ENCODE peak calls at places on chromosome 13, in four cellular contexts. Y, G, W and A are unnamed samples. For H3K27me3 and H3K4me1, the result is how much of the 10 kb centered on the place peaks cover.

GRCh38 chr13:42967660-42968059 is 24.4 kb downstream of the EPSTI1 start:
- ATAC-seq in Y (peak), G (no peak), W (no peak), A (no peak)

GRCh38 chr13:113533441-113533840 is 42.9 kb upstream of the DCUN1D2 start:
- ATAC-seq in Y (no peak), G (peak), W (no peak), A (no peak)

GRCh38 chr13:106446011-106446410 is 89.5 kb downstream of the EFNB2 start:
- ATAC-seq in Y (no peak), G (no peak), W (no peak), A (no peak)

GRCh38 chr13:95553271-95553588 is 710 bp downstream of the CLDN10 start:
- ATAC-seq in Y (peak), G (no peak), W (no peak), A (peak)

GRCh38 chr13:97826421-97826965 is 127.0 kb upstream of the IPO5 start:
- ATAC-seq in Y (no peak), G (no peak), W (no peak), A (no peak)

GRCh38 chr13:97106323-97106722 is 112.0 kb upstream of the OXGR1 start:
- ATAC-seq in Y (no peak), G (no peak), W (no peak), A (no peak)

GRCh38 chr13:34805347-34805746 is 136.7 kb upstream of the NBEA start:
- ATAC-seq in Y (no peak), G (no peak), W (no peak), A (no peak)

GRCh38 chr13:46149272-46150133 is 32.5 kb downstream of the LCP1 start:
- ATAC-seq in Y (no peak), G (no peak), W (peak), A (no peak)

GRCh38 chr13:106714271-106714670 is 146.3 kb upstream of the ARGLU1 start:
- ATAC-seq in Y (peak), G (peak), W (no peak), A (peak)

GRCh38 chr13:27131202-27131623 is 40.4 kb downstream of the USP12 start:
- ATAC-seq in Y (peak), G (peak), W (peak), A (peak)

GRCh38 chr13:98099627-98100026 is 43.3 kb upstream of the FARP1 start:
- ATAC-seq in Y (no peak), G (no peak), W (no peak), A (no peak)

GRCh38 chr13:51825165-51825592 is 19.8 kb downstream of the TMEM272 start:
- ATAC-seq in Y (no peak), G (peak), W (peak), A (peak)

GRCh38 chr13:106625578-106625977 is 57.6 kb upstream of the ARGLU1 start:
- ATAC-seq in Y (no peak), G (no peak), W (no peak), A (no peak)

GRCh38 chr13:71661921-71662320 is 205.1 kb downstream of the DACH1 start:
- ATAC-seq in Y (no peak), G (no peak), W (no peak), A (no peak)

GRCh38 chr13:53201454-53202225 is 173.0 kb downstream of the OLFM4 start:
- ATAC-seq in Y (no peak), G (no peak), W (no peak), A (peak)

GRCh38 chr13:98105929-98106336 is 37.0 kb upstream of the FARP1 start:
- ATAC-seq in Y (peak), G (peak), W (no peak), A (peak)

GRCh38 chr13:98485561-98485960 is 91.3 kb downstream of the STK24 start:
- ATAC-seq in Y (no peak), G (no peak), W (no peak), A (no peak)

GRCh38 chr13:48318014-48318713 is 14.6 kb downstream of the RB1 start:
- ATAC-seq in Y (peak), G (no peak), W (no peak), A (peak)

GRCh38 chr13:97743946-97744345 is 209.5 kb upstream of the IPO5 start:
- ATAC-seq in Y (no peak), G (no peak), W (no peak), A (no peak)

GRCh38 chr13:33213797-33214196 is 71.8 kb downstream of the STARD13 start:
- ATAC-seq in Y (no peak), G (no peak), W (no peak), A (no peak)

GRCh38 chr13:106873810-106874209 is 305.9 kb upstream of the ARGLU1 start:
- ATAC-seq in Y (no peak), G (no peak), W (no peak), A (no peak)

GRCh38 chr13:77985866-77986636 is 67.4 kb upstream of the EDNRB start:
- ATAC-seq in Y (no peak), G (peak), W (no peak), A (no peak)

GRCh38 chr13:41308241-41308640 is 2.8 kb upstream of the NAA16 start:
- ATAC-seq in Y (no peak), G (no peak), W (no peak), A (no peak)

GRCh38 chr13:106284358-106284757 is 251.1 kb downstream of the EFNB2 start:
- ATAC-seq in Y (no peak), G (no peak), W (no peak), A (no peak)

GRCh38 chr13:73702419-73703071 is 431.7 kb downstream of the KLF12 start:
- ATAC-seq in Y (no peak), G (no peak), W (peak), A (no peak)

GRCh38 chr13:72149701-72150100 is 282.7 kb upstream of the DACH1 start:
- ATAC-seq in Y (no peak), G (no peak), W (no peak), A (no peak)

GRCh38 chr13:106484084-106484754 is 51.2 kb downstream of the EFNB2 start:
- ATAC-seq in Y (peak), G (peak), W (no peak), A (peak)

GRCh38 chr13:73222627-73223026 is 163.8 kb downstream of the KLF5 start:
- ATAC-seq in Y (no peak), G (no peak), W (peak), A (no peak)

GRCh38 chr13:67549331-67549730 is 319.2 kb upstream of the PCDH9 start:
- ATAC-seq in Y (no peak), G (no peak), W (no peak), A (no peak)

GRCh38 chr13:112392719-112393118 is 16.6 kb downstream of the SPACA7 start:
- ATAC-seq in Y (no peak), G (no peak), W (no peak), A (no peak)
- H3K27me3 ChIP-seq in Y (under half), G (under half), W (under half), A (under half)

GRCh38 chr13:110279684-110280083 is 27.3 kb downstream of the COL4A1 start:
- ATAC-seq in Y (no peak), G (no peak), W (no peak), A (no peak)
- H3K4me1 ChIP-seq in Y (under half), G (under half), W (under half), A (under half)

DNA sequence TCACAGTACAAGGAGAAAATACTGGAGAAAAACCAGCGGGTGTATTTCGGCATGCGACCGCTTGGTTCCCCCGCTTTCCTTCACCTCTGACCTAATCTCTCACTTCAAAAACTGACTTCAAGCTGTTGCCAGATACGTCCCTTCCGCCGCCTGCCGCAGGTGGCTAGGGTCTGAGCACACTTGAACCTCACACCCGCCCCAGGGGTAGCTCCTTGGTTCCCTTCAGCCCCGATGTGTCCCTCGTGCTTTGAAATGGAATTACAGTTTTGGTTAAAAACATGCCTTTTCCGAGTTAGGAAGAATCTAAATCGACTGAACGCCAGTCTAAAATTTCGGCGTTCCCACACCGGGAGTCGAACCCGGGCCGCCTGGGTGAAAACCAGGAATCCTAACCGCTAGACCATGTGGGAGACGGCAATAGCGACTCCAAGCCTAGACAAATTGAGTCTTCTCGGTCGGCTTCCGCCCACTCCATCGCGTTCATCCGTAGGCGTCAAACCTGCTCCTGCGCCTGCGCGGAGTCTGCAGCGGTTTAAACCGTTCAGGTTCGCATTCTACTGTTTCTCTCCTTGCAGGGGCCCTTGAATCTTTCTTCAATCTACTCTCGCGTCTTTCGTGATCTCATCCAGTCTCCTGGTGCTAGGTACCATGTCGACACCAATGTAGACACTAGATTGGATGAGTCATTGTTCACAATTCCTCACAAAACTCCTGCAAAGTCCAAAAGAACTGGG is 71.5 kb downstream of the NUFIP1 start:
- ATAC-seq in Y (peak), G (peak), W (peak), A (peak)
- TF ChIP-seq POLR2A in Y (no peak), G (peak), W (peak), A (peak)

GRCh38 chr13:22218784-22219183 is 547.9 kb downstream of the FGF9 start:
- ATAC-seq in Y (no peak), G (no peak), W (no peak), A (no peak)
- H3K27me3 ChIP-seq in Y (under half), G (under half), W (under half), A (under half)

GRCh38 chr13:28401303-28402056 is 93.4 kb downstream of the FLT1 start:
- ATAC-seq in Y (no peak), G (no peak), W (peak), A (no peak)
- H3K4me1 ChIP-seq in Y (under half), G (under half), W (under half), A (under half)

DNA sequence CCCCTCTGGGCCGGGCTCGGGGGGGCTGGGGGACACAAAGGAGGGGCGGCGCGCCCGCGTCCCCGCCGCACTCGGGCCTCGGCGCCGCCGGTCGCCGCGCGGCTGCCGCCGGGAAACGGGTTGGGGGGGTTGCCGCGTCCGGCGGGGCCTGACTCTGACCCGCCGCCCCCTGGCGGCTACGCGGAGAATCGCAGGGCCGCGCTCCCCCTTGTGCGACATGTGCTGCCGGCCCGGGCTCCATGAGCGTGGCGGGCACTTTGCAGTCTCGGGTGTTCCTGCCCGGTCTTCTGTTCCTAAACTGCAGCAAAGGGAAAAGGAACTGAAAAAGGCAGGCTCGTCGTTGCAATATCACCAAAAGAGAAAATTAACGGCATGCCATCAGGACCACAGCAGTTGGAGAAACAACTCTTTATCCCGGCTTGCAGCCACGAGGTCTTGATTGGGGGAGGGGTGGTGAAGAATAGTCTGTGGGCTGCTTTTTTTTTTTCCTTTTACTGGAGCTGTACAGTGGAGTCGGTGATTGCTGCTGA is 1.5 kb downstream of the MIR17HG start:
- ATAC-seq in Y (peak), G (peak), W (peak), A (peak)
- TF ChIP-seq POLR2A in Y (no peak), G (peak), W (peak), A (peak)